ENCODE peak calls at places on chromosomes 12 and 14, in ten cellular contexts. N, Y, U, D, O, J, E, G, P and Z are unnamed samples. For H3K27me3, the result is how much of the 10 kb centered on the place peaks cover.

GRCh38 chr14:99603965-99604765 is at the start of gene CCDC85C:
- DNase-seq in N (peak), Y (peak), U (peak), D (peak), O (peak), J (peak), E (peak), G (peak), P (peak), Z (peak)

GRCh38 chr12:92745874-92746553 is 43.2 kb downstream of the PLEKHG7 start:
- DNase-seq in N (no peak), Y (no peak), U (no peak), D (peak), O (no peak), J (no peak), E (peak), G (no peak), P (peak), Z (no peak)

GRCh38 chr14:54547583-54547982 is 19.3 kb upstream of the SAMD4A start:
- DNase-seq in N (no peak), Y (no peak), U (no peak), D (no peak), O (no peak), J (no peak), E (no peak), G (no peak), P (no peak), Z (no peak)

GRCh38 chr12:53998900-53999236 is 1.1 kb upstream of the HOXC9 start:
- DNase-seq in N (no peak), Y (no peak), U (no peak), D (no peak), O (no peak), J (no peak), E (no peak), G (no peak), P (no peak), Z (no peak)

GRCh38 chr12:104741072-104741471 is 217.0 kb downstream of the SLC41A2 start:
- DNase-seq in N (no peak), Y (no peak), U (no peak), D (no peak), O (no peak), J (no peak), E (no peak), G (peak), P (no peak), Z (no peak)

GRCh38 chr14:64218344-64219240 is 75.6 kb downstream of the ESR2 start:
- DNase-seq in N (no peak), Y (no peak), U (no peak), D (peak), O (peak), J (no peak), E (no peak), G (no peak), P (peak), Z (no peak)

GRCh38 chr14:73227812-73228781 is 9.2 kb upstream of the PAPLN start:
- DNase-seq in N (no peak), Y (peak), U (no peak), D (peak), O (no peak), J (no peak), E (no peak), G (no peak), P (peak), Z (no peak)

GRCh38 chr14:104287301-104288009 is 149.1 kb downstream of the KIF26A start:
- DNase-seq in N (peak), Y (no peak), U (no peak), D (no peak), O (no peak), J (no peak), E (peak), G (peak), P (no peak), Z (no peak)

GRCh38 chr14:28762949-28763313 is 3.7 kb upstream of the FOXG1 start:
- DNase-seq in N (no peak), Y (peak), U (no peak), D (no peak), O (no peak), J (no peak), E (no peak), G (no peak), P (no peak), Z (no peak)

GRCh38 chr12:84842406-84843013 is 70.1 kb downstream of the SLC6A15 start:
- DNase-seq in N (no peak), Y (peak), U (no peak), D (peak), O (peak), J (no peak), E (no peak), G (no peak), P (no peak), Z (no peak)

GRCh38 chr12:67827820-67828383 is 161.3 kb upstream of the IFNG-AS1 start:
- DNase-seq in N (no peak), Y (no peak), U (no peak), D (peak), O (no peak), J (no peak), E (no peak), G (no peak), P (peak), Z (peak)

GRCh38 chr12:118034429-118035193 is 18.1 kb downstream of the RFC5 start:
- DNase-seq in N (no peak), Y (peak), U (no peak), D (peak), O (peak), J (no peak), E (no peak), G (no peak), P (no peak), Z (no peak)

GRCh38 chr12:22321620-22322019 is 12.9 kb downstream of the ST8SIA1 start:
- DNase-seq in N (no peak), Y (peak), U (peak), D (peak), O (peak), J (no peak), E (no peak), G (peak), P (no peak), Z (no peak)

GRCh38 chr12:571795-572531 is 91.3 kb downstream of the NINJ2 start:
- DNase-seq in N (no peak), Y (no peak), U (no peak), D (no peak), O (no peak), J (no peak), E (peak), G (no peak), P (no peak), Z (no peak)

GRCh38 chr14:93987815-93988476 is 9.2 kb upstream of the CCDC197 start:
- DNase-seq in N (no peak), Y (no peak), U (no peak), D (no peak), O (no peak), J (no peak), E (no peak), G (no peak), P (no peak), Z (no peak)

GRCh38 chr12:49503674-49504180 is 35.1 kb upstream of the KCNH3 start:
- DNase-seq in N (no peak), Y (no peak), U (no peak), D (peak), O (no peak), J (no peak), E (no peak), G (no peak), P (peak), Z (no peak)

GRCh38 chr14:54606178-54606577 is 39.2 kb downstream of the SAMD4A start:
- DNase-seq in N (no peak), Y (peak), U (no peak), D (peak), O (peak), J (no peak), E (peak), G (no peak), P (no peak), Z (no peak)

GRCh38 chr14:49549446-49549845 is 36.7 kb downstream of the RPS29 start:
- DNase-seq in N (no peak), Y (no peak), U (no peak), D (no peak), O (no peak), J (no peak), E (no peak), G (no peak), P (no peak), Z (no peak)

GRCh38 chr12:95674631-95675030 is 115.9 kb downstream of the NTN4 start:
- DNase-seq in N (no peak), Y (no peak), U (no peak), D (no peak), O (peak), J (no peak), E (no peak), G (no peak), P (no peak), Z (no peak)

GRCh38 chr14:23610090-23610814 is 25.9 kb upstream of the DHRS2 start:
- DNase-seq in N (no peak), Y (no peak), U (peak), D (no peak), O (no peak), J (no peak), E (no peak), G (no peak), P (no peak), Z (no peak)

GRCh38 chr14:23609001-23609400 is 27.2 kb upstream of the DHRS2 start:
- DNase-seq in N (no peak), Y (no peak), U (no peak), D (no peak), O (no peak), J (no peak), E (no peak), G (no peak), P (no peak), Z (no peak)

GRCh38 chr14:23612354-23612732 is 23.8 kb upstream of the DHRS2 start:
- DNase-seq in N (no peak), Y (no peak), U (no peak), D (no peak), O (no peak), J (no peak), E (no peak), G (no peak), P (no peak), Z (no peak)

GRCh38 chr14:23612802-23613201 is 23.4 kb upstream of the DHRS2 start:
- DNase-seq in N (no peak), Y (no peak), U (no peak), D (no peak), O (no peak), J (no peak), E (no peak), G (no peak), P (no peak), Z (no peak)

DNA sequence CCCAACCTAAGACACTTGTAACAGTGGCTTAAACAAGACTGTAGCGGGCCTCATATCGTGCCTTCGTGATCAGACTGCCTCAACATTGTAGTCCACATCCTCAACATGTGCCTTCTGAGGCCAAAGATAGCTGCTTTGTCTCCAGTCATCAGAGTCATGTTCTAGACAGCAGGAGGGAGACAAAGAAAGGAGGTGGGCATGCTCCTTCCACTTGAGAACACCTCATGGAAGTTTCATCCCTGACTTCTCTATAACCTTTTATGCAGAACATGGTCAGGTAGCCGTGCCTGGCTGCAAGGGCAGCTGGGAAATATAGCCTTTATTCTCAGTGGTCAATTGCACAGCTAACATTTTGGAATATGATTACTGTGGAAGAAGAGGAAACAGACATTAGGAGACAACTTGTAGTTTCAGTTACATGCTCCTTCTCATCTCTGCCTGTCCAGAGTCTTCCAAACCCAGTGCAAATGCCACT is 25.3 kb upstream of the DHRS2 start:
- DNase-seq in N (no peak), Y (no peak), U (no peak), D (no peak), O (no peak), J (no peak), E (no peak), G (no peak), P (no peak), Z (no peak)
- H3K27me3 ChIP-seq in N (under half), Y (under half), U (under half), D (under half), O (under half), J (under half), E (under half), G (under half), P (under half), Z (under half)

DNA sequence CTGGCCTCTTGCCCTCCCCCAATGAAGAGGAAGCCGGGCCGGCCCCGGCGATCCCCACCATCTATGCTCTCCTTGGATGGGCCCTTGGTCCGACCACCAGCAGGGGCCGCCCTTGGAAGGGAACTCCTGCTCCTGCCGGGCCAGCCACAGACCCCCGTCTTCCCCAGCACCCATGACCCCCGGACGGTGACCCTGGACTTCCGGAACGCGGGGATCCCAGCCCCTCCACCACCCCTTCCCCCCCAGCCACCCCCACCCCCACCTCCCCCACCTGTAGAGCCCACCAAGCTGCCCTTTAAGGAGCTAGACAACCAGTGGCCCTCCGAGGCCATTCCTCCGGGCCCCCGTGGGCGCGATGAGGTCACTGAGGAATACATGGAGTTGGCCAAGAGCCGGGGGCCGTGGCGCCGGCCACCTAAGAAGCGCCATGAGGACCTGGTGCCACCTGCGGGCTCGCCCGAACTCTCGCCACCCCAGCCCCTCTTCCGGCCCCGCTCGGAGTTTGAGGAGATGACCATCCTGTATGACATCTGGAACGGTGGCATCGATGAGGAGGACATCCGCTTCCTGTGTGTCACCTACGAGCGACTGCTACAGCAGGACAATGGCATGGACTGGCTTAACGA is 19.4 kb downstream of the SETD1B start:
- DNase-seq in N (no peak), Y (no peak), U (no peak), D (no peak), O (no peak), J (no peak), E (no peak), G (no peak), P (no peak), Z (no peak)
- TF ChIP-seq CTCF in N (no peak), Y (peak), U (no peak), D (peak), O (no peak), J (no peak), E (no peak), G (no peak), P (peak), Z (no peak)

GRCh38 chr12:79692860-79693605 is 2.3 kb upstream of the PAWR start:
- DNase-seq in N (no peak), Y (no peak), U (no peak), D (peak), O (no peak), J (no peak), E (no peak), G (no peak), P (no peak), Z (no peak)
- H3K27me3 ChIP-seq in N (under half), Y (under half), U (under half), D (under half), O (under half), J (under half), E (under half), G (under half), P (under half), Z (under half)

GRCh38 chr12:11171953-11172675 is 1.1 kb downstream of the SMIM10L1 start:
- DNase-seq in N (no peak), Y (peak), U (no peak), D (peak), O (peak), J (no peak), E (no peak), G (no peak), P (no peak), Z (no peak)

GRCh38 chr12:11174022-11174421 is 3.0 kb downstream of the SMIM10L1 start:
- DNase-seq in N (no peak), Y (no peak), U (no peak), D (no peak), O (no peak), J (no peak), E (no peak), G (no peak), P (no peak), Z (no peak)

GRCh38 chr12:11170810-11171144 is 217 bp upstream of the SMIM10L1 start:
- DNase-seq in N (no peak), Y (no peak), U (no peak), D (no peak), O (no peak), J (no peak), E (no peak), G (no peak), P (no peak), Z (no peak)

GRCh38 chr12:11166300-11166699 is 4.7 kb upstream of the SMIM10L1 start:
- DNase-seq in N (no peak), Y (no peak), U (no peak), D (no peak), O (no peak), J (no peak), E (no peak), G (no peak), P (no peak), Z (no peak)

GRCh38 chr12:11171145-11171952 is at the start of gene SMIM10L1:
- DNase-seq in N (peak), Y (peak), U (peak), D (peak), O (peak), J (peak), E (peak), G (peak), P (peak), Z (peak)
- TF ChIP-seq CTCF in N (no peak), Y (no peak), U (no peak), D (peak), O (peak), J (no peak), E (no peak), G (peak), P (no peak), Z (no peak)

GRCh38 chr14:101071493-101071891 is 168.0 kb upstream of the RTL1 start:
- DNase-seq in N (peak), Y (no peak), U (no peak), D (no peak), O (no peak), J (no peak), E (no peak), G (peak), P (no peak), Z (no peak)

GRCh38 chr14:101073598-101073965 is 170.1 kb upstream of the RTL1 start:
- DNase-seq in N (no peak), Y (no peak), U (peak), D (no peak), O (no peak), J (no peak), E (no peak), G (peak), P (no peak), Z (no peak)

GRCh38 chr14:101072945-101073597 is 169.5 kb upstream of the RTL1 start:
- DNase-seq in N (peak), Y (peak), U (peak), D (peak), O (peak), J (no peak), E (no peak), G (peak), P (peak), Z (peak)

GRCh38 chr14:101072070-101072469 is 168.5 kb upstream of the RTL1 start:
- DNase-seq in N (peak), Y (no peak), U (no peak), D (no peak), O (no peak), J (no peak), E (no peak), G (no peak), P (no peak), Z (no peak)

DNA sequence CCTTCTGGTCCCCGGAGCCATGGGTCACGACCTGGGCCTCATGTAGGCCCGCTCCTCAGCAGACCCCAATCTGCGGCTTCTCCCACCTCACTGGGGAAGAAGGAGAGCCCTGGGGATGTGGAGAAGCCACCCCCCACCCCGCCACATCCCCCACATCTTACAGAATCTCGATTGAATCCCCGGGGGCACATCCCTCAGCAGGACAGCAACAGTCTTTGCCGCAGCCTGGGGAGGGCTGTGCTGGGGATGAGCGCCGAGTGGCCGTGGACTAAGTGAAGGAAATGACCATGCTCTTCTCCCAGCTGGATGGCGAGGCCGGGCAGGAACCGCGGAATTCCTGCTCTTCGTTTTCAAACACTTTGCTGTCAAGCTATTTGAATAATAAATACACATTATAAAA is 169.0 kb upstream of the RTL1 start:
- DNase-seq in N (peak), Y (no peak), U (peak), D (peak), O (no peak), J (no peak), E (no peak), G (peak), P (no peak), Z (no peak)
- H3K27me3 ChIP-seq in N (under half), Y (half or more), U (under half), D (under half), O (under half), J (under half), E (under half), G (under half), P (under half), Z (under half)

DNA sequence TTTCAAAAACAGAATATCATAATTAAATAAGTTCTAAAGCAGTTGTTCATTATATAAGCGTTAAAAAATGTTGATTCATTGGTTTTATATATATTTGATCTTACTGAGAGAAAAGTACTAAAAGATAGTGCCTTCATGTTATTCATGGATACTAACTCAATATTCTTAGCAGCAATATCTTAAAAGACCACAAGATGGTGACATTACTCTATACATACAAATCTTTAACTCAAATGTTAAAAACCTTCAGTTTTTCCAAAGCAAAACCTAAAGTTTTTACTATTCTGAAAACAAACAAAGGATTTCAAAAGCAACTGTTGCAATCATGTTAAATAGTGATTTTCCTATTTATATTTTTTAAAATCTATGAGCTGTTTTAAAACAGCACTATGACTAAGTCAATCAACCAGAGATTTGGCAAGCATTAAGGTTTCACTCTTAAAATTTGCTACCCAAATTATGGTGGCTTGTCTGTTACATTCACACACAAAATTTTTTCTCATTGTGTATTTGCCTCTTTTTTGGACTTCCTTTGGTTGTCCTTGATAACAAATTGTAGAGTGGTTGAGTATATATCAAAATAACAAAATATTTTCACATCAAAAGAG is 50.1 kb upstream of the RERGL start:
- DNase-seq in N (no peak), Y (peak), U (no peak), D (peak), O (peak), J (no peak), E (no peak), G (no peak), P (no peak), Z (no peak)
- TF ChIP-seq CTCF in N (peak), Y (peak), U (no peak), D (peak), O (peak), J (peak), E (peak), G (peak), P (peak), Z (peak)